ENCODE peak calls at places on chromosomes 2 and 18, in seven cellular contexts. W, R, E, U, D, Z and J are unnamed samples.

GRCh38 chr18:7778181-7778580 is 211.1 kb downstream of the PTPRM start:
- DNase-seq in W (no peak), R (no peak), E (no peak), U (no peak), D (no peak), Z (peak), J (no peak)

GRCh38 chr2:189013047-189013446 is 38.9 kb downstream of the COL3A1 start:
- DNase-seq in W (no peak), R (no peak), E (no peak), U (no peak), D (no peak), Z (no peak), J (no peak)

GRCh38 chr18:53191634-53192033 is 851.6 kb downstream of the DCC start:
- DNase-seq in W (no peak), R (no peak), E (no peak), U (no peak), D (no peak), Z (no peak), J (no peak)

GRCh38 chr2:40287201-40287600 is 164.7 kb downstream of the SLC8A1 start:
- DNase-seq in W (no peak), R (no peak), E (no peak), U (no peak), D (peak), Z (peak), J (no peak)

GRCh38 chr2:165239230-165239629 is at the start of gene SCN2A:
- DNase-seq in W (peak), R (no peak), E (peak), U (no peak), D (peak), Z (peak), J (no peak)

GRCh38 chr2:203636896-203637818 is 69.3 kb upstream of the CD28 start:
- DNase-seq in W (no peak), R (no peak), E (no peak), U (no peak), D (no peak), Z (peak), J (no peak)

GRCh38 chr2:101759162-101759561 is 61.7 kb downstream of the MAP4K4 start:
- DNase-seq in W (no peak), R (no peak), E (peak), U (no peak), D (peak), Z (peak), J (no peak)

GRCh38 chr2:138581909-138582308 is 80.3 kb downstream of the SPOPL start:
- DNase-seq in W (no peak), R (no peak), E (no peak), U (no peak), D (no peak), Z (no peak), J (no peak)

GRCh38 chr2:198283149-198283548 is 478.8 kb downstream of the PLCL1 start:
- DNase-seq in W (no peak), R (no peak), E (no peak), U (no peak), D (no peak), Z (peak), J (no peak)

GRCh38 chr18:48724455-48724854 is 185.6 kb downstream of the CTIF start:
- DNase-seq in W (no peak), R (no peak), E (no peak), U (no peak), D (no peak), Z (no peak), J (no peak)

GRCh38 chr18:48724939-48725338 is 186.1 kb downstream of the CTIF start:
- DNase-seq in W (no peak), R (no peak), E (no peak), U (no peak), D (no peak), Z (no peak), J (no peak)

GRCh38 chr18:48723837-48724236 is 185.0 kb downstream of the CTIF start:
- DNase-seq in W (no peak), R (no peak), E (no peak), U (no peak), D (no peak), Z (no peak), J (no peak)

GRCh38 chr18:48721308-48721707 is 182.5 kb downstream of the CTIF start:
- DNase-seq in W (no peak), R (no peak), E (no peak), U (peak), D (no peak), Z (no peak), J (no peak)

GRCh38 chr18:48723016-48723415 is 184.2 kb downstream of the CTIF start:
- DNase-seq in W (no peak), R (no peak), E (no peak), U (peak), D (no peak), Z (no peak), J (no peak)
- H3K4me3 ChIP-seq in W (no peak), R (no peak), E (no peak), U (no peak), D (no peak), Z (no peak), J (no peak)

GRCh38 chr2:63287961-63288360 is 237.3 kb downstream of the OTX1 start:
- DNase-seq in W (no peak), R (no peak), E (no peak), U (no peak), D (no peak), Z (no peak), J (no peak)

GRCh38 chr2:63283273-63283672 is 232.6 kb downstream of the OTX1 start:
- DNase-seq in W (no peak), R (no peak), E (no peak), U (no peak), D (no peak), Z (no peak), J (no peak)
- H3K4me3 ChIP-seq in W (no peak), R (no peak), E (no peak), U (no peak), D (no peak), Z (no peak), J (no peak)

GRCh38 chr2:6744037-6744436 is 121.7 kb downstream of the CMPK2 start:
- DNase-seq in W (no peak), R (no peak), E (no peak), U (no peak), D (no peak), Z (no peak), J (no peak)
- H3K4me3 ChIP-seq in W (no peak), R (no peak), E (no peak), U (no peak), D (no peak), Z (no peak), J (no peak)

DNA sequence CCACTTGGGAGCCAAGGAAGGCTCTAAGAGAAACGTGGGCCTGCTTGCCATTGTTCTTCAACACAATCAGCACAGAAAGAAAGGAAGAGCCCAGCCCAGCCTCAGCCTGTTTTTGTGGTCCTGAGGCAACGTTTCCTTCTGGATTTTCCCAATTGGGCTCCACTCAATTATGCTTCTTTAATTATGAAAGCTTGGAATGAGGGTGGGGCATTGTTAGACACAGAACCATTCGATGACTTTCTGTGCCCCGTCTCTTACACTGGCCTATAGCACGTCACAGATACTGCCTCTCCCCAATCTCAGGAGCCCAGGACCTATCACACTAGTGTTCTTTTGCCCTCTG is 207.4 kb downstream of the ZFP36L2 start:
- DNase-seq in W (no peak), R (no peak), E (no peak), U (no peak), D (no peak), Z (no peak), J (no peak)
- H3K4me3 ChIP-seq in W (no peak), R (no peak), E (no peak), U (no peak), D (no peak), Z (no peak), J (no peak)

DNA sequence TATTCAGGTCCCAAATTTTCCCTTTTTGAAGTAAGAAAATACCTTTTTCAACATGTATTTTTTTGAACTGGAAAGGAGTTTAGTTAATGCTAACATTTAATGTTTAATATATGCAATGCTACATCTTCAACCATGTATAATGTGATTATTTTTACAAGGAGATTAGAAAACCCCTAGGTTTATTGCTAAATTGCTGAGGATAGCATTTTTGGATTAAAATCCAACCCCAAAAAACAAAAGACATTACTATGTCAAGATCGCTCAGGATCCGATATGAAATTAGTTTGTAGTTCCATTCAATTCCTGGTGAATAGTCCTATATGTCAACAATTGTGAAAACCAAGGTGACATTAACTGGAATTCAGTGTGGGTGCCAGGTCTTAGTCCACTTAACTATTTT is 35.2 kb downstream of the LRP1B start:
- DNase-seq in W (no peak), R (no peak), E (no peak), U (no peak), D (no peak), Z (no peak), J (no peak)
- H3K4me3 ChIP-seq in W (no peak), R (no peak), E (no peak), U (no peak), D (no peak), Z (no peak), J (no peak)

DNA sequence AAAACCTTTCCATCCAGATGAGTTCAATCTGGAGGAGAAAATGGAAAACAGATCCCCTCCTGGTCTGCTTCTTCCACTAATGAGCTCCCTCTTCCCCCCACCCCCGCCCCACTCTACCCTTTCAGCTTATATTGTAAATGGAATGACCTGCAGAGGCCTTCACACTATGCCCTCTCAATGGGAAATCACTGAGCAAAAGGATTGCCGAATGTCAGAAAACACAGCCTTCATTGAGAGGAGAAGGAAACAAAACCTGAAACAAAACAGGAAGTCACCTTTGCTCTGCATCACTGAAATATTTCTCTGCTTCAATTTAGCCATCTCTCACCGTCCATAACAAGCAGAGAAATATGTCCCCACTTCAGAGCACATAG is 1.6 kb upstream of the FRZB start:
- DNase-seq in W (no peak), R (no peak), E (no peak), U (no peak), D (no peak), Z (no peak), J (no peak)
- H3K4me3 ChIP-seq in W (no peak), R (no peak), E (no peak), U (no peak), D (no peak), Z (no peak), J (no peak)

GRCh38 chr2:150413416-150413815 is 74.1 kb downstream of the RND3 start:
- DNase-seq in W (no peak), R (no peak), E (no peak), U (no peak), D (no peak), Z (no peak), J (no peak)

GRCh38 chr2:150404147-150404546 is 83.3 kb downstream of the RND3 start:
- DNase-seq in W (no peak), R (no peak), E (no peak), U (no peak), D (no peak), Z (no peak), J (no peak)

GRCh38 chr2:150413890-150414289 is 73.6 kb downstream of the RND3 start:
- DNase-seq in W (no peak), R (no peak), E (no peak), U (no peak), D (no peak), Z (no peak), J (no peak)

GRCh38 chr2:150410809-150411208 is 76.7 kb downstream of the RND3 start:
- DNase-seq in W (peak), R (no peak), E (no peak), U (no peak), D (peak), Z (peak), J (no peak)

DNA sequence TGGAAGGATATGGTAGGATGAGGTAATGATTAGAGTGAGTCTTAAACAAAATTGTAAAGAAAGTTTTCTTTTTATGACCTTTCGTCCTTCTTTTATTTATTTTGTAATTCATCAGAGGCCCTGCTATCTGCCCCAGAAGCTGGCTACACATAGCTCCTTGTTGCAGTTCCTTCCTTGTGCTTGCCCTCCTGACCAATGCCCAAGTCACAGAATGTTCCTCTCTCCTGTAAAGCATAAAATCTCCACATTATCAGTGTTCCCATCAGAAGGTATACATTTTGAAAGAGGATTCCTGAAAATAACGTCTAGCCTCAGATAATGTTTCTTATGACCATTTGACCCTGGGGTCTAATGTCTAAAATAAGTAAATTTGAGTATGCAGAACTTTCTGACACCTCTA is 78.3 kb downstream of the RND3 start:
- DNase-seq in W (no peak), R (no peak), E (no peak), U (no peak), D (no peak), Z (no peak), J (no peak)
- H3K4me3 ChIP-seq in W (no peak), R (no peak), E (no peak), U (no peak), D (no peak), Z (no peak), J (no peak)

GRCh38 chr18:63198868-63199742 is 120.5 kb downstream of the BCL2 start:
- DNase-seq in W (no peak), R (no peak), E (no peak), U (no peak), D (no peak), Z (no peak), J (no peak)
- H3K4me3 ChIP-seq in W (no peak), R (no peak), E (no peak), U (no peak), D (no peak), Z (no peak), J (peak)